ENCODE peak calls at places on chromosome 13, in seven cellular contexts. Q is DMS79 treated with DMSO at 0.1 percent for 48 hours; G is HTR-8/SVneo; H is DMS53; B is neural crest cell; U is GM04504; I is effector CD4-positive, alpha-beta T cell. R is an unnamed sample.

GRCh38 chr13:111893071-111893606 is 173.8 kb upstream of the SOX1 start:
- DNase-seq in Q (peak), G (no peak), H (no peak), B (peak), U (no peak), I (no peak), R (no peak)

GRCh38 chr13:36217456-36217855 is 3.1 kb upstream of the SOHLH2 start:
- DNase-seq in Q (no peak), G (no peak), H (peak), B (no peak), U (no peak), I (no peak), R (no peak)

GRCh38 chr13:32645854-32646253 is 59.6 kb downstream of the PDS5B start:
- DNase-seq in Q (no peak), G (no peak), H (no peak), B (no peak), U (no peak), I (no peak), R (no peak)

GRCh38 chr13:47798906-47799305 is 202.2 kb downstream of the SUCLA2 start:
- DNase-seq in Q (no peak), G (no peak), H (peak), B (no peak), U (peak), I (no peak), R (peak)

GRCh38 chr13:30331331-30331771 is 24.0 kb upstream of the KATNAL1 start:
- DNase-seq in Q (no peak), G (no peak), H (no peak), B (no peak), U (no peak), I (no peak), R (no peak)

GRCh38 chr13:26897706-26898550 is 137.3 kb upstream of the GPR12 start:
- DNase-seq in Q (no peak), G (no peak), H (no peak), B (no peak), U (no peak), I (no peak), R (no peak)

GRCh38 chr13:99191336-99191899 is 9.2 kb upstream of the UBAC2 start:
- DNase-seq in Q (peak), G (no peak), H (no peak), B (no peak), U (no peak), I (no peak), R (no peak)

GRCh38 chr13:36259361-36260137 is 38.1 kb downstream of the CCDC169 start:
- DNase-seq in Q (no peak), G (no peak), H (no peak), B (no peak), U (no peak), I (no peak), R (no peak)

GRCh38 chr13:25683056-25683455 is 311.3 kb downstream of the ATP8A2 start:
- DNase-seq in Q (no peak), G (no peak), H (no peak), B (no peak), U (no peak), I (no peak), R (no peak)

GRCh38 chr13:26628706-26629105 is 71.2 kb downstream of the WASF3 start:
- DNase-seq in Q (no peak), G (peak), H (peak), B (no peak), U (no peak), I (no peak), R (peak)

GRCh38 chr13:48333976-48334375 is 30.4 kb downstream of the RB1 start:
- DNase-seq in Q (no peak), G (no peak), H (no peak), B (no peak), U (no peak), I (no peak), R (no peak)

GRCh38 chr13:37442996-37443395 is 155.6 kb downstream of the POSTN start:
- DNase-seq in Q (no peak), G (no peak), H (no peak), B (no peak), U (no peak), I (no peak), R (no peak)

GRCh38 chr13:50174630-50175029 is 159.4 kb downstream of the KCNRG start:
- DNase-seq in Q (no peak), G (no peak), H (no peak), B (no peak), U (no peak), I (no peak), R (no peak)

GRCh38 chr13:22061806-22062391 is 391.0 kb downstream of the FGF9 start:
- DNase-seq in Q (no peak), G (no peak), H (no peak), B (no peak), U (no peak), I (no peak), R (no peak)

GRCh38 chr13:99542788-99543406 is 41.6 kb downstream of the TM9SF2 start:
- DNase-seq in Q (no peak), G (no peak), H (no peak), B (no peak), U (no peak), I (no peak), R (peak)

GRCh38 chr13:111033172-111034133 is 81.7 kb upstream of the ARHGEF7 start:
- DNase-seq in Q (no peak), G (no peak), H (no peak), B (no peak), U (no peak), I (no peak), R (no peak)

GRCh38 chr13:101959016-101959415 is 442.8 kb downstream of the FGF14 start:
- DNase-seq in Q (no peak), G (no peak), H (no peak), B (no peak), U (no peak), I (no peak), R (no peak)

GRCh38 chr13:34358811-34359513 is 541.0 kb downstream of the RFC3 start:
- DNase-seq in Q (no peak), G (no peak), H (peak), B (no peak), U (peak), I (no peak), R (no peak)

GRCh38 chr13:64723735-64724134 is 2506.4 kb downstream of the PCDH9 start:
- DNase-seq in Q (no peak), G (peak), H (peak), B (no peak), U (peak), I (no peak), R (peak)

GRCh38 chr13:26343816-26344215 is 89.9 kb downstream of the CDK8 start:
- DNase-seq in Q (no peak), G (no peak), H (no peak), B (no peak), U (no peak), I (no peak), R (no peak)

GRCh38 chr13:47117268-47117667 is 220.4 kb upstream of the HTR2A start:
- DNase-seq in Q (no peak), G (no peak), H (peak), B (no peak), U (peak), I (no peak), R (no peak)

GRCh38 chr13:29803221-29803620 is 47.2 kb downstream of the UBL3 start:
- DNase-seq in Q (no peak), G (no peak), H (no peak), B (no peak), U (no peak), I (no peak), R (no peak)

GRCh38 chr13:43185206-43185605 is 161.8 kb downstream of the DNAJC15 start:
- DNase-seq in Q (no peak), G (no peak), H (no peak), B (no peak), U (no peak), I (no peak), R (no peak)

GRCh38 chr13:65594255-65594654 is 1635.9 kb downstream of the PCDH9 start:
- DNase-seq in Q (no peak), G (no peak), H (no peak), B (no peak), U (peak), I (no peak), R (no peak)

GRCh38 chr13:74246398-74246975 is 112.3 kb upstream of the KLF12 start:
- DNase-seq in Q (no peak), G (no peak), H (no peak), B (no peak), U (no peak), I (no peak), R (no peak)

GRCh38 chr13:40228981-40229380 is 437.5 kb downstream of the FOXO1 start:
- DNase-seq in Q (no peak), G (no peak), H (no peak), B (no peak), U (no peak), I (no peak), R (no peak)

GRCh38 chr13:83221813-83222241 is 660.4 kb downstream of the SLITRK1 start:
- DNase-seq in Q (no peak), G (no peak), H (no peak), B (no peak), U (no peak), I (no peak), R (no peak)

GRCh38 chr13:44402902-44403719 is 29.5 kb downstream of the SERP2 start:
- DNase-seq in Q (peak), G (no peak), H (peak), B (no peak), U (no peak), I (no peak), R (no peak)

GRCh38 chr13:32267836-32268439 is 47.2 kb downstream of the ZAR1L start:
- DNase-seq in Q (no peak), G (no peak), H (peak), B (no peak), U (no peak), I (peak), R (no peak)

GRCh38 chr13:97621631-97622030 is 187.7 kb downstream of the RAP2A start:
- DNase-seq in Q (no peak), G (no peak), H (no peak), B (peak), U (no peak), I (no peak), R (no peak)

GRCh38 chr13:107545946-107546502 is 669.3 kb downstream of the LIG4 start:
- DNase-seq in Q (peak), G (no peak), H (no peak), B (no peak), U (no peak), I (no peak), R (peak)

GRCh38 chr13:22926176-22927007 is 254.4 kb upstream of the SGCG start:
- DNase-seq in Q (no peak), G (no peak), H (peak), B (no peak), U (no peak), I (no peak), R (no peak)

GRCh38 chr13:38819053-38819452 is 132.2 kb downstream of the FREM2 start:
- DNase-seq in Q (no peak), G (no peak), H (peak), B (no peak), U (no peak), I (no peak), R (peak)

GRCh38 chr13:28707629-28708427 is 10.9 kb downstream of the SLC46A3 start:
- DNase-seq in Q (no peak), G (no peak), H (peak), B (no peak), U (peak), I (no peak), R (no peak)

GRCh38 chr13:73778242-73778864 is 355.9 kb downstream of the KLF12 start:
- DNase-seq in Q (no peak), G (no peak), H (peak), B (no peak), U (no peak), I (no peak), R (no peak)

GRCh38 chr13:34344761-34345600 is 527.0 kb downstream of the RFC3 start:
- DNase-seq in Q (no peak), G (no peak), H (no peak), B (no peak), U (no peak), I (no peak), R (no peak)

GRCh38 chr13:90696254-90696653 is 651.2 kb upstream of the MIR17HG start:
- DNase-seq in Q (no peak), G (no peak), H (peak), B (no peak), U (no peak), I (no peak), R (peak)

GRCh38 chr13:44380404-44381165 is 7.0 kb downstream of the SERP2 start:
- DNase-seq in Q (no peak), G (no peak), H (no peak), B (no peak), U (no peak), I (no peak), R (no peak)

R was measured in dermis microvascular lymphatic vessel endothelial cell.